ENCODE peak calls at places on chromosomes 12 and 14, in four cellular contexts. X is HepG2, Z is H1, Q is GM12878. G is an unnamed sample.
A peak's percentile ranks its signal among the peaks of the same experiment; 100 is the strongest.

GRCh38 chr12:117063162-117063911 is 35.9 kb downstream of the TESC start:
- DNase-seq in X (no peak), Q (peak; percentile 55), Z (no peak), G (no peak)

GRCh38 chr14:103526247-103526913 is 2.6 kb upstream of the TRMT61A start:
- DNase-seq in X (no peak), Z (no peak), Q (no peak), G (no peak)

GRCh38 chr14:89617471-89618291 is 200.6 kb upstream of the FOXN3 start:
- DNase-seq in Z (no peak), Q (no peak), X (peak; percentile 12), G (peak; percentile 25)

GRCh38 chr12:68358532-68359485 is 26.6 kb upstream of the MDM1 start:
- DNase-seq in Z (no peak), X (peak; percentile 57), Q (peak; percentile 74), G (peak; percentile 58)

GRCh38 chr12:754238-754816 is 1.9 kb downstream of the WNK1 start:
- DNase-seq in Z (no peak), Q (no peak), X (no peak), G (no peak)

GRCh38 chr12:3752741-3753486 is at the start of gene CRACR2A:
- DNase-seq in Z (peak; percentile 41), Q (peak; percentile 31), X (no peak), G (peak; percentile 87)

GRCh38 chr12:88946377-88946997 is 366.2 kb upstream of the KITLG start:
- DNase-seq in X (no peak), Z (no peak), Q (no peak), G (no peak)

GRCh38 chr14:99260652-99261551 is 11.1 kb downstream of the BCL11B start:
- DNase-seq in Z (no peak), Q (no peak), X (no peak), G (no peak)

GRCh38 chr14:25394791-25395391 is 344.9 kb upstream of the STXBP6 start:
- DNase-seq in X (no peak), Q (no peak), Z (no peak), G (no peak)

GRCh38 chr14:86296173-86296572 is 766.2 kb downstream of the FLRT2 start:
- DNase-seq in Z (no peak), Q (no peak), X (no peak), G (no peak)

GRCh38 chr12:101945361-101946232 is 68.2 kb downstream of the DRAM1 start:
- DNase-seq in Z (no peak), X (peak; percentile 39), Q (no peak), G (no peak)

GRCh38 chr14:89721991-89722390 is 232.5 kb downstream of the EFCAB11 start:
- DNase-seq in Q (no peak), X (no peak), Z (no peak), G (no peak)

GRCh38 chr14:22838631-22839041 is 2.3 kb downstream of the MMP14 start:
- DNase-seq in Q (no peak), Z (no peak), X (no peak), G (no peak)

GRCh38 chr14:70713096-70713875 is 71.6 kb downstream of the TTC9 start:
- DNase-seq in X (no peak), Q (no peak), Z (no peak), G (no peak)

GRCh38 chr14:53032161-53032803 is 81.4 kb upstream of the FERMT2 start:
- DNase-seq in X (peak; percentile 69), Q (no peak), Z (no peak), G (no peak)

GRCh38 chr12:33967760-33968159 is 54.5 kb upstream of the ALG10 start:
- DNase-seq in X (no peak), Z (no peak), Q (no peak), G (no peak)

GRCh38 chr14:61174395-61175386 is 106.4 kb downstream of the TMEM30B start:
- DNase-seq in X (no peak), Z (no peak), Q (no peak), G (no peak)

GRCh38 chr12:117452071-117452470 is 90.6 kb upstream of the NOS1 start:
- DNase-seq in Q (no peak), Z (no peak), X (no peak), G (no peak)

GRCh38 chr14:50061664-50062437 is 54.5 kb downstream of the VCPKMT start:
- DNase-seq in X (peak; percentile 76), Q (peak; percentile 84), Z (no peak), G (no peak)

GRCh38 chr12:110254971-110255540 is 26.0 kb upstream of the ATP2A2 start:
- DNase-seq in Q (no peak), X (no peak), Z (no peak), G (no peak)

GRCh38 chr12:53751336-53752191 is at the start of gene CISTR:
- DNase-seq in Z (no peak), Q (no peak), X (no peak), G (no peak)

GRCh38 chr12:131250028-131250950 is 296.6 kb downstream of the ADGRD1 start:
- DNase-seq in Z (no peak), X (no peak), Q (no peak), G (no peak)

GRCh38 chr14:102096569-102097188 is 9.8 kb upstream of the HSP90AA1 start:
- DNase-seq in Q (no peak), X (peak; percentile 63), Z (no peak), G (peak; percentile 73)

GRCh38 chr12:106031736-106032135 is 107.0 kb downstream of the NUAK1 start:
- DNase-seq in Q (no peak), Z (no peak), X (no peak), G (no peak)

GRCh38 chr12:106033161-106033675 is 105.5 kb downstream of the NUAK1 start:
- DNase-seq in Z (no peak), X (no peak), Q (no peak), G (no peak)

GRCh38 chr12:106027286-106027685 is 111.5 kb downstream of the NUAK1 start:
- DNase-seq in Q (no peak), X (no peak), Z (no peak), G (no peak)

GRCh38 chr12:106032141-106032925 is 106.4 kb downstream of the NUAK1 start:
- DNase-seq in Z (no peak), Q (no peak), X (no peak), G (no peak)

DNA sequence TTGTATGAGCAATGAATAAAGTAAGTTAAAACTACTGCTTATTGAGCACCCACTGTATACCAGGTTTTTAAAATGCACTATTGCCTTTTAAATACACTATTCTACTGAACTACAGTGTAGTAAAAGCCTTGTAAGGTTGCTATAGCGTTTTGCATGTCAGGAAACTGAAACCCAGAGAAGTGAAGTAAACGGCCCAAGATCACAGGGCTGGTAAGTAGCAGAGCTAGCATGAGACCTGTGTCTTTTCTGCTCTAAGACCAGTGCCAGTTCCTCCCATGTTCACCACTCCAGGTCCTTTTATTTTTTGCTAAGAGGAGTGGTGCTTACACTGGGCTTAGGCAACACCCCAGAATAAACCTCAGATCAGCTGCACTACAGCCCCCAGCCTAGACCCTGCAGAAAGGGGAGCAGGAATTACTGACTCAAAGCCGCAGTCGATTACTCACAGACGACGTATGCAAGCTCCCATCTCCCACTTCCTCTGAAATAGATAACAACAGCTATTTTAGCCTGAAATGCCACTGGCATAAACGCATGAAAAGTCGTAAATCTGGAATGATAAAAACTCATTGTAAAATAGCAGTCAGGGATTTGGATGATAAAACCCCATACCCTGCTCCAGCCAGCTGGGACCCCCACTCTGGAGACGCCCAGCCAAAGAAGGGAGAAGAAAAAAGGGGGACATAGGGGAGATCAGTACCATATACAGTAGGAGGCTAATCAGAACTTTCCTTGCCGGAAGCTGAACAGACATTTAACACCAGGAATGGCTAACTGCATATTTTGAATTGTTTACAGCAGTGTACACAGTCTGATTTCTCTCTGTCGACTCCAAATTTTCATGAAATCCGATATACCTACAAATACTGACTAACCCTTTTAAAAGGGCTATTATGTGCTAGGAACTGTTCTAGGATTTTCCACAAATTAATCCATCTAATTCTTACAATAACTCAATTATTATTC is 108.3 kb downstream of the NUAK1 start:
- DNase-seq in Z (no peak), X (no peak), Q (no peak), G (no peak)
- TF ChIP-seq SUZ12 in Z (no peak), X (no peak), Q (no peak), G (no peak)

GRCh38 chr14:95509512-95509911 is 6.9 kb downstream of the SYNE3 start:
- DNase-seq in Z (no peak), Q (no peak), X (no peak), G (no peak)

GRCh38 chr14:95507701-95508103 is 8.7 kb downstream of the SYNE3 start:
- DNase-seq in Z (no peak), X (no peak), Q (no peak), G (no peak)

GRCh38 chr14:95505030-95505589 is 11.3 kb downstream of the SYNE3 start:
- DNase-seq in Q (no peak), Z (no peak), X (no peak), G (no peak)

GRCh38 chr14:95508377-95508776 is 8.1 kb downstream of the SYNE3 start:
- DNase-seq in Q (no peak), X (no peak), Z (no peak), G (no peak)

GRCh38 chr14:95507174-95507573 is 9.3 kb downstream of the SYNE3 start:
- DNase-seq in Z (no peak), X (no peak), Q (no peak), G (no peak)
- TF ChIP-seq SP1 in Z (no peak), X (no peak), Q (no peak), G (no peak)

DNA sequence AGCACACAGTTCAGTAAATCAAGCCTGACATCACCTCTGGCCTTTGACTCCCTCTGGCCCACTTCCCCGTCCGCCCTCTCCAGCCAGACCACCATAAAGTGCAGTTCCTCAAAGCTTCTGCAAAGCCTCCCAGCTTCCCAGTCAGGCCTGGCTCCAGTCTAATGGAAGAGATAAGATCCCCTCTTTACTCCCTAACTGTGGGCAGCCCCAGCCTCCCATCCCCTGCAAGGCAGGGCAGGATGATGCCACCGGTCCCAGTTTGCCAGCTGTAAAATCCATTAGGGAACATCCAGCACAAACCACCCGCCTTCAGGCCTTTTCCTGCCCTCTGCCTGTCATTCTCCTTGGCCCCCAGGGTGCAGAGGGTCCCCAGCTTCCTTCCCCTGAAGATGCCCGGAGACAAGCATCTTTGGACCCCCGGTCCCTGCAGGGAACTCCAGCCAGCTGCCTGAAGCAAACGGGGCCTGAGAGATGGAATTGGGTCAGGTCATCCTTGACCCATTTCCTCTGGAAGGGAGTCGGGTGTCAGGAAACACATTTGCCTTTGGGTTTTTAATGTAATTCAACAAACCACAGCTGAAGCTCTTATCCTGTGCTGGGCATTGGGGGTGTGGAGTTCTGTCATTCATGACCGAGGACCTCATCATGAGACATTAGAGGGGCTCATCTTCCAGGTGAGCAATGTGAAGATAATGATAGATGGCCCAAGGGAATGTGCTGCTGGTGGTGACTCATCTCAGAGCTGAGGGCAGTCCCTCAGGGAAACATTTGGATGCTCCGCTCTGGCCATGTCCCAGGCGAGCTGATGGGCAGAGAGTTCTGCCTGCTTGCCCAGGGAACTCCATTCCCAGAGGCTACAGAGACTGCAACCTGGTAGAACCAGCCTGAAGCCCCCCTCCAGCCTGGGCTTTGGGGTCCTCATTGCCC is 93.8 kb upstream of the CLMN start:
- DNase-seq in X (no peak), Z (no peak), Q (no peak), G (no peak)
- TF ChIP-seq SUZ12 in X (no peak), Z (no peak), Q (no peak), G (no peak)

DNA sequence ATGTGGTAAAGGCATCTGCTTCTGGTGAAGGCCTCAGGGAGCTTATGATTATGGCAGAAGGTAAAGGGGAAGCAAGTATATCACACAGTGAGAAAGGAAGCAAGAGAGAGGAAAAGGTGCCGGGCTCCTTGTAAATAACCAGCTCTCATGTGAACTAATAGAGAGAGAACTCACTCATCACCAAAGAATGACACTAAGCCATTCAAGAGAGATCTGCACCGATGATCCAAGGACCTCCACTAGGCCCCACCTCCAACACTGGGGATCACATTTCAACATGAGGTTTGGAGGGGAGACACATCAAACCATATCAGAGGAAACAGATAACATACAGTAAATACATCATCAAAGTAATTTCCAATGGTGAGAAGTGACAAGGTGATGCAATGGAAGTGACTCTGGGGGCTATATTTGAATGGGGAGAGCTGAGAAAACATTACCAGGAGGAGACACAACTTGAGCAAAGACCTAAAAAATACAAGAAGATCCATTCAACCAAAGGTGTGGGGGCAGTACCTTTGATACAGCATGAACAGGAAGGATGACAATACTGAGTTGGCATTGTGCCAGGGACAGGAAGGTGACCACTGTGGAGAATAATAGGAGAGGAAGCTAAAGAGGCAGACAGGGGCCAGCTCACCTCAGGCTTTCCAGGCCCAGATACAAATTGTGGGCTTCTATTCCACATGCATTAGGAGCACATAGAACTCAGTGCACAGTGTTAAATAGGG is 134.4 kb upstream of the GRIP1 start:
- DNase-seq in X (peak; percentile 2), Z (no peak), Q (no peak), G (no peak)
- TF ChIP-seq SP1 in X (no peak), Z (no peak), Q (no peak), G (no peak)

G was measured in HEK293T.